ENCODE peak calls at places on chromosome 20, in six cellular contexts. H is HepG2, N is WTC11, I is H1, G is GM12878, C is K562. A is an unnamed sample.

GRCh38 chr20:45041464-45042337 is 59.2 kb downstream of the KCNS1 start:
- DNase-seq in C (no peak), G (no peak), H (no peak), N (no peak), I (no peak), A (peak)

GRCh38 chr20:19735446-19735845 is 22.6 kb upstream of the RIN2 start:
- DNase-seq in H (peak), I (no peak), G (peak), N (no peak), C (no peak), A (peak)

GRCh38 chr20:50346372-50347347 is 156.0 kb downstream of the CEBPB start:
- DNase-seq in I (no peak), H (no peak), C (no peak), N (no peak), G (no peak), A (no peak)

GRCh38 chr20:38871560-38871953 is 54.7 kb upstream of the FAM83D start:
- DNase-seq in N (no peak), C (no peak), G (no peak), I (no peak), H (no peak), A (no peak)

GRCh38 chr20:61803903-61804804 is 261.5 kb downstream of the TAF4 start:
- DNase-seq in G (peak), N (no peak), H (no peak), C (no peak), I (no peak), A (no peak)

GRCh38 chr20:44706371-44707258 is 8.6 kb upstream of the CCN5 start:
- DNase-seq in N (no peak), I (no peak), H (no peak), C (no peak), G (no peak), A (no peak)

GRCh38 chr20:44586289-44586911 is 4.0 kb downstream of the PKIG start:
- DNase-seq in N (no peak), G (peak), I (no peak), C (no peak), H (no peak), A (no peak)

GRCh38 chr20:19835533-19836222 is 77.6 kb downstream of the RIN2 start:
- DNase-seq in I (no peak), H (no peak), C (no peak), G (no peak), N (peak), A (no peak)

GRCh38 chr20:50277460-50278376 is 87.1 kb downstream of the CEBPB start:
- DNase-seq in I (no peak), N (no peak), H (no peak), G (no peak), C (no peak), A (no peak)

GRCh38 chr20:48826883-48827771 is 672 bp downstream of the PREX1 start:
- DNase-seq in C (no peak), N (peak), H (no peak), G (no peak), I (no peak), A (no peak)

GRCh38 chr20:44187054-44187762 is at the start of gene JPH2:
- DNase-seq in I (no peak), C (no peak), H (no peak), N (peak), G (no peak), A (no peak)

GRCh38 chr20:2626853-2627541 is 25.4 kb upstream of the NOP56 start:
- DNase-seq in G (no peak), C (no peak), N (no peak), H (peak), I (no peak), A (peak)

GRCh38 chr20:10955166-10955565 is 281.4 kb upstream of the JAG1 start:
- DNase-seq in C (no peak), N (no peak), I (no peak), H (no peak), G (no peak), A (no peak)

GRCh38 chr20:57474191-57474590 is 50.7 kb downstream of the CTCFL start:
- DNase-seq in N (no peak), G (no peak), H (no peak), C (no peak), I (no peak), A (no peak)

GRCh38 chr20:3515379-3516175 is 44.8 kb downstream of the ATRN start:
- DNase-seq in N (no peak), I (no peak), C (no peak), G (no peak), H (no peak), A (no peak)

GRCh38 chr20:3846740-3847418 is at the start of gene MAVS:
- DNase-seq in I (peak), N (peak), C (peak), G (peak), H (peak), A (peak)

GRCh38 chr20:63602321-63602720 is 24.6 kb downstream of the GMEB2 start:
- DNase-seq in G (no peak), H (no peak), I (no peak), N (no peak), C (no peak), A (no peak)

GRCh38 chr20:407953-408842 is at the start of gene RBCK1:
- DNase-seq in C (peak), H (peak), G (no peak), I (no peak), N (peak), A (peak)
- TF ChIP-seq ATF3 in C (no peak), H (no peak), G (no peak), I (no peak), N (no peak), A (no peak)

DNA sequence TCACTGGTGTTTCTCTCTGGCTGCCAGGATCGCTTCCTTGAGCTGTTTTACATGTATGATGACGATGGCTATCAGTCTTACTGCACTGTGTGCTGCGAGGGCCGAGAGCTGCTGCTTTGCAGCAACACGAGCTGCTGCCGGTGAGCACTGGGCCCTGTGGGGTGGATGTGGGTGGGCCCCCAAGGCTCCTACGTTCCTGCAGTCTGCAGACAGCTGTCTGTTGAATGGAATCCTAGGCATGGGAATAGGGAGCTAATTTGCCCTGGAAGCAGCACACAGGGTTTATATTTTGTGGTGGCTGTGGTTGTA is 22.6 kb upstream of the MAPRE1 start:
- DNase-seq in N (no peak), H (no peak), I (no peak), G (no peak), C (no peak), A (no peak)
- TF ChIP-seq ATF3 in N (no peak), H (no peak), I (no peak), G (no peak), C (no peak), A (no peak)

GRCh38 chr20:53952528-53953096 is 117.8 kb downstream of the BCAS1 start:
- DNase-seq in N (no peak), C (no peak), G (no peak), H (no peak), I (no peak), A (no peak)
- TF ChIP-seq ATF3 in N (no peak), C (no peak), G (no peak), H (no peak), I (no peak), A (no peak)

GRCh38 chr20:8435251-8436035 is 303.4 kb downstream of the PLCB1 start:
- DNase-seq in N (no peak), C (no peak), G (no peak), I (no peak), H (no peak), A (no peak)
- TF ChIP-seq ATF3 in N (no peak), C (no peak), G (no peak), I (no peak), H (no peak), A (no peak)

DNA sequence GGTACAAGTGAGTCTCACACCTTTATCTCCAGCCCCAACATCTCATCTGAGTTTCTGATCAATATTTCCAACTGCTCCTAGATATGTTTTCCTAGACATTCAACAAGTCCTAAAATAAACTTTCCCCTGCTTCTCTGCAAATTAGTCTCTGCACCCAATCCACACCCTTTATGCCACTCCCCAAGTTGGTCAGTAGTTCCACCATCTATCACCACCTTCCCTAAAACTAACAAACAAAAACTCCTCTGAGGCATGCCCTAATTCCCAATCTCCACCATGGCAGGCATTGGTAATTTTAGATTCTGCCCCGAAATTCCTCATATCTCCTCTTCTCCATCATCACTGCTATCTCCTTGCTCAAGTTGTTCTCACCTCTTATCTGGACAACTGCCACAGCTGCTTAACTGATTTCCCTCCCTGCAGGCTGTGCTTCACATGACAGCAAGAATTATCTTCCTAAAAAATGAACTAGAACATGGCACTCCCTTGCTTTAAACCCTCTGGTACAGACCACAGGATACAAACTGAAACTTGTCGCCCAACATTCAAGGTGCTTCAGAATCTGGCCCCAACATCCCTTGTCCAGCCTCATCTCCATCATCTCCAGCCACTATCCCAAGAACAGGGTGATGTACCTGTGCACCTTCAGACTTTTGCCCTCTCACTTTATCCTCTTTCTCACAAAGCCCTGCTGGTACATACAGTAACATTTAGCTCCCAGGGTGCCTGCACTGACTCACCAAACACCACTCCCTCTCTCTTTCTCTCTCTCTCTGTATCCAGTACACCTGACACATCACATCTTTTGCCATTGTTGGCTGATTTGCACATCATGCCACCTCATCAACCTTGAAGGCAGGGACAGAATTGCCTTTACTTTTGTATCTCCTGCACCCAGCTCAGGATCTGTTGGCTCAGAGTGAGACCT is 55.5 kb downstream of the ZHX3 start:
- DNase-seq in H (no peak), C (peak), I (no peak), G (no peak), N (no peak), A (no peak)
- TF ChIP-seq ATF3 in H (no peak), C (no peak), I (no peak), G (no peak), N (no peak), A (no peak)

DNA sequence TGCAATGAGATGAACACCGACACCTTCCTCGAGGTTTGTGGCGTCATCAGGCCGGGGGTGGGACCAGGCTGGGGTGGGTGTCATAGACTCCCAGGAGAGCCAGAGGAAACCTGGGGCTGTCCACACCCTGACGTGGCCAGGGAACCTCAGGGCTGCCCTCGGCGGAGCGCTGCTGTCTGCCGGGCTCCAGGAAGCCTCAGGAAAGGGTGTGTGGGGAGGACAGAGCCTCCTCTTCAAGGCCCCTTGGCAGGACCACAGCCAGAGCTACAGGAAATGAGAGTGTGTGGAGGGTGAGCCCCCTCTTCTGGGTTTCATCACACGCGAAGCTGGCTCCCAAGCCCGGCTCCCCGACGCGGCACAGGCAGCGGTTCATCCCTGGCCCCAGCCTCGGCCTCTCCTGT is 6.1 kb downstream of the NPEPL1 start:
- DNase-seq in I (no peak), H (no peak), N (peak), C (no peak), G (no peak), A (no peak)
- TF ChIP-seq ATF3 in I (no peak), H (no peak), N (no peak), C (no peak), G (no peak), A (no peak)

DNA sequence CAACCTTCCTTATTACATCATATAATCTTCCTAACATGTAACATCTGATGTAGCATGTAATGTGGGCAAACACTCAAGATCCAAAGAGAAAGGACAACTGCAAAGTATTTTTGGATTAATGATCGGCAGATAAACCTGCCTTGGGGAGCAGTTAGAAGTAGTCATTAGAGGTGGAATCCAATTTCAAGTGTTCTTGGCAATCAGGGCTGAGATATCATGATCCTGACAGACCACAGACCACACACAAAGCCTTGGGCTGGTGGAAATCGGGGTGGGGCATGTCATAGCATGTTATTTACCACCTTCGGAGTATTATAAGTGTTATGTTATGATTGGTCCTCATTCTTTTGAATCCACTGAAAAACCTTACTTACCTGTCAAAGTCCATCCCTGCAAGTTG is 16.3 kb downstream of the NCOA5 start:
- DNase-seq in N (no peak), H (no peak), I (no peak), G (no peak), C (no peak), A (no peak)
- TF ChIP-seq ATF3 in N (no peak), H (no peak), I (no peak), G (no peak), C (no peak), A (no peak)

GRCh38 chr20:51553897-51554504 is 11.5 kb upstream of the NFATC2 start:
- DNase-seq in C (no peak), G (no peak), N (no peak), H (no peak), I (no peak), A (no peak)
- TF ChIP-seq ATF3 in C (no peak), G (no peak), N (no peak), H (no peak), I (no peak), A (no peak)

DNA sequence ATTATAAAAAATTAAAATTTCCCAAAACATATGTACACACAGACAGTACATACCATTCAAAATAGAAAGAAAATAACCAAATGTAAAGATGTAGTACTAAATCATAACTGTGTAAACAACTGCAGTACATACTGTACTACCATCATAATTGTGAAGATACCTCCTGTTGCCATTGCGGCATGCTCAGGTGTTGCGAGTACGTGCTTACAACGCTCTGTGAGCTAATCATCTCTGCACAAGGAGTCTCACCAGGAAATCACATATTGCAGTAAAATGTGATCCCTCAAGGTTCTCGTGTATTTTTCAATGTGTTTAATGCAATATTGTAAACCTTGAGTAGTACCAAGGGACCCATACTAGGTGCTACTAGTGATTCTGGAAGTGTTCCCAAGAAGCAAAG is 22.9 kb downstream of the ASIP start:
- DNase-seq in G (no peak), N (no peak), H (no peak), I (no peak), C (no peak), A (no peak)
- TF ChIP-seq ATF3 in G (no peak), N (no peak), H (no peak), I (no peak), C (no peak), A (no peak)

GRCh38 chr20:53693265-53693871 is 99.7 kb upstream of the ZNF217 start:
- DNase-seq in G (no peak), H (no peak), N (no peak), I (no peak), C (no peak), A (no peak)
- TF ChIP-seq ATF3 in G (no peak), H (no peak), N (no peak), I (no peak), C (no peak), A (no peak)